ENCODE peak calls at places on chromosomes 1 and 21, in six cellular contexts. One of them, this sample, is unnamed.

GRCh38 chr1:10338047-10338446 is 60.8 kb upstream of the PGD start:
- DNase-seq in HCT116: peak
- DNase-seq in GM23248: peak
- DNase-seq in hepatocyte: peak
- DNase-seq in neural progenitor cell: peak
- DNase-seq in GM23338: peak
- DNase-seq in this sample: peak

GRCh38 chr1:28983509-28984310 is 69.3 kb downstream of the EPB41 start:
- DNase-seq in HCT116: no peak
- DNase-seq in GM23248: no peak
- DNase-seq in hepatocyte: peak
- DNase-seq in neural progenitor cell: peak
- DNase-seq in GM23338: peak
- DNase-seq in this sample: no peak

GRCh38 chr1:248841702-248842395 is 3.8 kb downstream of the ZNF672 start:
- DNase-seq in HCT116: no peak
- DNase-seq in GM23248: peak
- DNase-seq in hepatocyte: peak
- DNase-seq in neural progenitor cell: peak
- DNase-seq in GM23338: peak
- DNase-seq in this sample: peak

GRCh38 chr1:15213333-15213732 is 33.7 kb upstream of the FHAD1 start:
- DNase-seq in HCT116: no peak
- DNase-seq in GM23248: no peak
- DNase-seq in hepatocyte: peak
- DNase-seq in neural progenitor cell: peak
- DNase-seq in GM23338: no peak
- DNase-seq in this sample: no peak

GRCh38 chr1:952603-953002 is 6.5 kb downstream of the NOC2L start:
- DNase-seq in HCT116: no peak
- DNase-seq in GM23248: no peak
- DNase-seq in hepatocyte: no peak
- DNase-seq in neural progenitor cell: no peak
- DNase-seq in GM23338: no peak
- DNase-seq in this sample: no peak

GRCh38 chr1:151416231-151416630 is 16.9 kb downstream of the PSMB4 start:
- DNase-seq in HCT116: no peak
- DNase-seq in GM23248: peak
- DNase-seq in hepatocyte: no peak
- DNase-seq in neural progenitor cell: no peak
- DNase-seq in GM23338: no peak
- DNase-seq in this sample: peak

GRCh38 chr1:185816460-185816859 is 82.3 kb downstream of the HMCN1 start:
- DNase-seq in HCT116: no peak
- DNase-seq in GM23248: peak
- DNase-seq in hepatocyte: no peak
- DNase-seq in neural progenitor cell: no peak
- DNase-seq in GM23338: no peak
- DNase-seq in this sample: no peak

GRCh38 chr1:51948491-51948915 is 42.0 kb downstream of the RAB3B start:
- DNase-seq in HCT116: no peak
- DNase-seq in GM23248: no peak
- DNase-seq in hepatocyte: no peak
- DNase-seq in neural progenitor cell: no peak
- DNase-seq in GM23338: no peak
- DNase-seq in this sample: no peak

DNA sequence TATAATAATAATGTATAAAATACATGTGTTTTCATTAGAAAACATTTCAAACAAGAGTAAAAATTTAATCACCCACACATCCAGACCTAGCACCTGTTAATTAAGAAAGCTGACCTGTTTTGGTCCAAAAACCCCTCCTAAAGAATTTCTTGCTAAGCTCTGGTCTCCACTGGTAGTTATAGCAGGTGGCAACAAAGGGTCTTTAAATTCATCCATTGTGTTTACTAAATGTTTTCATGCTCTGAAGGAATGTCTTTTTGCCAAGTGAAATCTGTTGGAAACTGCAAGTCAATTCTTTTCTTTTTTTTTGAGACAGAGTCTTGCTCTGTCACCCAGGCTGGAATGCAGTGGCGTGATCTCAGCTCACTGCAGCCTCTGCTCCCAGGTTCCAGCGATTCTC is 141.1 kb downstream of the ESRRG start:
- DNase-seq in HCT116: no peak
- DNase-seq in GM23248: no peak
- DNase-seq in hepatocyte: no peak
- DNase-seq in neural progenitor cell: peak
- DNase-seq in GM23338: no peak
- DNase-seq in this sample: no peak
- TF ChIP-seq EZH2phosphoT487 in HCT116: no peak
- TF ChIP-seq EZH2phosphoT487 in GM23248: no peak
- TF ChIP-seq EZH2phosphoT487 in hepatocyte: no peak
- TF ChIP-seq EZH2phosphoT487 in neural progenitor cell: no peak
- TF ChIP-seq EZH2phosphoT487 in GM23338: no peak
- TF ChIP-seq EZH2phosphoT487 in this sample: no peak

GRCh38 chr21:41802185-41802584 is 35.3 kb upstream of the RIPK4 start:
- DNase-seq in HCT116: no peak
- DNase-seq in GM23248: no peak
- DNase-seq in hepatocyte: no peak
- DNase-seq in neural progenitor cell: no peak
- DNase-seq in GM23338: no peak
- DNase-seq in this sample: no peak
- TF ChIP-seq EZH2 in HCT116: no peak
- TF ChIP-seq EZH2 in GM23248: no peak
- TF ChIP-seq EZH2 in hepatocyte: no peak
- TF ChIP-seq EZH2 in neural progenitor cell: no peak
- TF ChIP-seq EZH2 in GM23338: no peak
- TF ChIP-seq EZH2 in this sample: no peak

DNA sequence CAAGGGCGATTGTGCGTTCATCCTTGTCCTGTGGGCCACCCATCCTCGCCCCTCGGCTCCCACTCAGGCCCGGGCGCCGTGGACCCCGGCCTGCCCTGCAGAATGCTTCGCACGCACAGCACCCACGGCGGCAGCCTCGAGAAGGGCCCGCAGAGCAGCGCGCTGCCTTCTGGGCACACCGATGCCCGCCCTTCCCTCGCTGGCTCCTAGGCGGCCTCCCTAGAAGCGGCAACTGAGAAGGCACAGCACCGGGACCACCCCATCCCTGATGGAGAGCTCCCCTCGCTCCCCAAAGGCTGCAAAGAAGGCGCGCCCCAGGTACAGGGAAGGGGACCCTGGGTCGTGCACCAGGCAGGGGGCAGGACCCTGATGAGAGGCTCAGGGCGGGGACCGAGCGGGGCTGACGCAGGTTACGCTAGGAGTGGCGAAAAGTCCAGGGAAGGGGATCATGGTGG is 974 bp downstream of the CAPZB start:
- DNase-seq in HCT116: no peak
- DNase-seq in GM23248: peak
- DNase-seq in hepatocyte: peak
- DNase-seq in neural progenitor cell: peak
- DNase-seq in GM23338: peak
- DNase-seq in this sample: no peak
- TF ChIP-seq EZH2phosphoT487 in HCT116: no peak
- TF ChIP-seq EZH2phosphoT487 in GM23248: no peak
- TF ChIP-seq EZH2phosphoT487 in hepatocyte: no peak
- TF ChIP-seq EZH2phosphoT487 in neural progenitor cell: no peak
- TF ChIP-seq EZH2phosphoT487 in GM23338: no peak
- TF ChIP-seq EZH2phosphoT487 in this sample: no peak

GRCh38 chr1:99264201-99265021 is at the start of gene PLPPR4:
- DNase-seq in HCT116: peak
- DNase-seq in GM23248: peak
- DNase-seq in hepatocyte: peak
- DNase-seq in neural progenitor cell: peak
- DNase-seq in GM23338: peak
- DNase-seq in this sample: peak
- TF ChIP-seq EZH2 in HCT116: no peak
- TF ChIP-seq EZH2 in GM23248: no peak
- TF ChIP-seq EZH2 in hepatocyte: no peak
- TF ChIP-seq EZH2 in neural progenitor cell: peak
- TF ChIP-seq EZH2 in GM23338: peak
- TF ChIP-seq EZH2 in this sample: no peak

DNA sequence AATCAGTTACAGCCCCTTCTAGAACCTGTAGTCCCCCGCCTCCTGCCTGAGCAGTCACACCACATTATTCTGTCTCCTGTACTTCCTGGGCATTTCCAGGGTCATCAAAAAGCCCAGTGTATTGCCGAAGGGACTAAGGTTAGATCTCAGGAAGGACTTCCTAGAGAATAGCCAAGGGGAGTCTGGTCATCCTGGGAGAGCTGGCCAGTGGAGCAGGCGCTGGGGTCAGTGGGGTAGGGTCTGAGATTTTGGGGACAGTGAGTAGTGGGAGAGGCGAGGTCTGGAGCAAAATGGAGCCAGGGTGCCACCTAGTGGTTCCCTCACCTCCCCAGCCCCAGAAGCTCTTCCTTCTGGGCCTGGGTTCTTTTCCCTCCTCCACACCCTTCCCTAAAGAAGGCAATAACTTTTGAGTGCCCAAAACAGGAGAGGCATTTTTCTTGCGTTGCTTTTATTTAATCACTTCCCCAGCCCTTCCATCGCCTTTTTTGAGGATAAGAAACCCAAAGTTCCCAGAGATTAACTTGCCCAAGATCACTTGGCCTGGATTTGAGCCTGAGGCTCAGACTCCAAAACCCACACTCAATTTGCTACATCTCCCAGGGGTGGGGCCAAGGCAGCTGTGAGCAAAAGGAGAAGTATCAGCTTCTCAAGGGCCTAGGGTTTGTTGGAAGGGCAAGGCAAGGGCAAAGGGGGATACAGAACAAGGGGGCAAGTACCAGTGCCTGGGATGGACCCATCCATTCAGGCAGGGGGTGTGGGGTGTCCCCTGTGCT is 7.3 kb upstream of the PMVK start:
- DNase-seq in HCT116: no peak
- DNase-seq in GM23248: peak
- DNase-seq in hepatocyte: peak
- DNase-seq in neural progenitor cell: peak
- DNase-seq in GM23338: peak
- DNase-seq in this sample: peak
- TF ChIP-seq EZH2phosphoT487 in HCT116: no peak
- TF ChIP-seq EZH2phosphoT487 in GM23248: no peak
- TF ChIP-seq EZH2phosphoT487 in hepatocyte: no peak
- TF ChIP-seq EZH2phosphoT487 in neural progenitor cell: no peak
- TF ChIP-seq EZH2phosphoT487 in GM23338: no peak
- TF ChIP-seq EZH2phosphoT487 in this sample: no peak

GRCh38 chr1:202643397-202644218 is 66.6 kb downstream of the SYT2 start:
- DNase-seq in HCT116: no peak
- DNase-seq in GM23248: peak
- DNase-seq in hepatocyte: peak
- DNase-seq in neural progenitor cell: peak
- DNase-seq in GM23338: peak
- DNase-seq in this sample: no peak

GRCh38 chr1:202645097-202645476 is 65.2 kb downstream of the SYT2 start:
- DNase-seq in HCT116: no peak
- DNase-seq in GM23248: no peak
- DNase-seq in hepatocyte: no peak
- DNase-seq in neural progenitor cell: no peak
- DNase-seq in GM23338: no peak
- DNase-seq in this sample: no peak

GRCh38 chr1:202642619-202643291 is 67.5 kb downstream of the SYT2 start:
- DNase-seq in HCT116: no peak
- DNase-seq in GM23248: no peak
- DNase-seq in hepatocyte: no peak
- DNase-seq in neural progenitor cell: peak
- DNase-seq in GM23338: peak
- DNase-seq in this sample: no peak

GRCh38 chr1:202642212-202642611 is 68.0 kb downstream of the SYT2 start:
- DNase-seq in HCT116: no peak
- DNase-seq in GM23248: no peak
- DNase-seq in hepatocyte: no peak
- DNase-seq in neural progenitor cell: no peak
- DNase-seq in GM23338: no peak
- DNase-seq in this sample: no peak

GRCh38 chr1:202644219-202645096 is 65.8 kb downstream of the SYT2 start:
- DNase-seq in HCT116: no peak
- DNase-seq in GM23248: no peak
- DNase-seq in hepatocyte: no peak
- DNase-seq in neural progenitor cell: peak
- DNase-seq in GM23338: peak
- DNase-seq in this sample: no peak
- TF ChIP-seq EZH2 in HCT116: no peak
- TF ChIP-seq EZH2 in GM23248: no peak
- TF ChIP-seq EZH2 in hepatocyte: no peak
- TF ChIP-seq EZH2 in neural progenitor cell: no peak
- TF ChIP-seq EZH2 in GM23338: no peak
- TF ChIP-seq EZH2 in this sample: no peak

This sample was measured in PC-3.